ENCODE peak calls at places on chromosomes 1 and 21, in five cellular contexts. M is OCI-LY7, D is psoas muscle, V is fibroblast of the aortic adventitia, G is fibroblast of pulmonary artery. L is an unnamed sample.

GRCh38 chr1:40748841-40749718 is 34.5 kb upstream of the KCNQ4 start:
- DNase-seq in M (no peak), D (peak), V (no peak), G (no peak), L (no peak)

GRCh38 chr1:157089789-157090188 is 9.8 kb downstream of the ETV3L start:
- DNase-seq in M (no peak), D (no peak), V (no peak), G (no peak), L (no peak)

GRCh38 chr21:42845296-42845965 is 33.9 kb downstream of the WDR4 start:
- DNase-seq in M (no peak), D (no peak), V (peak), G (no peak), L (no peak)

GRCh38 chr1:240831191-240831631 is 219.3 kb upstream of the GREM2 start:
- DNase-seq in M (no peak), D (no peak), V (peak), G (peak), L (peak)

GRCh38 chr1:109441105-109441504 is 14.9 kb upstream of the PSMA5 start:
- DNase-seq in M (no peak), D (no peak), V (peak), G (peak), L (peak)

GRCh38 chr1:2376931-2377672 is 14.3 kb downstream of the MORN1 start:
- DNase-seq in M (no peak), D (no peak), V (no peak), G (no peak), L (no peak)

GRCh38 chr1:37667023-37667769 is 25.1 kb upstream of the CDCA8 start:
- DNase-seq in M (no peak), D (no peak), V (no peak), G (no peak), L (no peak)

GRCh38 chr1:66073357-66073756 is 280.7 kb downstream of the PDE4B start:
- DNase-seq in M (no peak), D (no peak), V (no peak), G (no peak), L (no peak)

GRCh38 chr1:98316286-98316685 is 345.2 kb upstream of the SNX7 start:
- DNase-seq in M (no peak), D (no peak), V (peak), G (peak), L (no peak)

DNA sequence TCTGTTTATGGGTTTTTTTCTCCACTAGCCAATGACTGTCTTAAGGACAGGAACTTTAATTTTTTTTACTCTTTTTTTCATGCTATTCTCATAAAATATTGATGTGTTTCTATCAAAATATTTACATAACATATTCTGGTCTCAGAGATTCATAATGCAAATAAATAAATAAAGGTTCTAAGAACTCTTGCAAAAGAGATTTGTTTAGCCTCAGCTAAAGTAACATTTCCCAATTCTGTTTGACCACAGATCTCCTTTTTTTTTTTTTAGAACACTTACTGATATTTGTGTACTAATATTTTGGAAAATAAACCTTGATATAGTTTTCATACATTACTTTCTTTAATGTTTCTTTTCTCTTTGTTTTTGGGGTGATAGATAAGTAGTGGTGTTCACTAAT is 651.4 kb downstream of the PLPP3 start:
- DNase-seq in M (no peak), D (no peak), V (peak), G (peak), L (no peak)
- TF ChIP-seq CTCF in M (no peak), D (no peak), V (no peak), G (no peak), L (no peak)

GRCh38 chr1:227793079-227793947 is 22.2 kb upstream of the PRSS38 start:
- DNase-seq in M (no peak), D (no peak), V (no peak), G (no peak), L (no peak)

GRCh38 chr1:227795732-227796131 is 19.7 kb upstream of the PRSS38 start:
- DNase-seq in M (no peak), D (no peak), V (no peak), G (no peak), L (no peak)

GRCh38 chr1:227794813-227795183 is 20.7 kb upstream of the PRSS38 start:
- DNase-seq in M (no peak), D (no peak), V (no peak), G (no peak), L (no peak)

GRCh38 chr1:227792216-227793078 is 23.0 kb upstream of the PRSS38 start:
- DNase-seq in M (no peak), D (no peak), V (no peak), G (no peak), L (no peak)

DNA sequence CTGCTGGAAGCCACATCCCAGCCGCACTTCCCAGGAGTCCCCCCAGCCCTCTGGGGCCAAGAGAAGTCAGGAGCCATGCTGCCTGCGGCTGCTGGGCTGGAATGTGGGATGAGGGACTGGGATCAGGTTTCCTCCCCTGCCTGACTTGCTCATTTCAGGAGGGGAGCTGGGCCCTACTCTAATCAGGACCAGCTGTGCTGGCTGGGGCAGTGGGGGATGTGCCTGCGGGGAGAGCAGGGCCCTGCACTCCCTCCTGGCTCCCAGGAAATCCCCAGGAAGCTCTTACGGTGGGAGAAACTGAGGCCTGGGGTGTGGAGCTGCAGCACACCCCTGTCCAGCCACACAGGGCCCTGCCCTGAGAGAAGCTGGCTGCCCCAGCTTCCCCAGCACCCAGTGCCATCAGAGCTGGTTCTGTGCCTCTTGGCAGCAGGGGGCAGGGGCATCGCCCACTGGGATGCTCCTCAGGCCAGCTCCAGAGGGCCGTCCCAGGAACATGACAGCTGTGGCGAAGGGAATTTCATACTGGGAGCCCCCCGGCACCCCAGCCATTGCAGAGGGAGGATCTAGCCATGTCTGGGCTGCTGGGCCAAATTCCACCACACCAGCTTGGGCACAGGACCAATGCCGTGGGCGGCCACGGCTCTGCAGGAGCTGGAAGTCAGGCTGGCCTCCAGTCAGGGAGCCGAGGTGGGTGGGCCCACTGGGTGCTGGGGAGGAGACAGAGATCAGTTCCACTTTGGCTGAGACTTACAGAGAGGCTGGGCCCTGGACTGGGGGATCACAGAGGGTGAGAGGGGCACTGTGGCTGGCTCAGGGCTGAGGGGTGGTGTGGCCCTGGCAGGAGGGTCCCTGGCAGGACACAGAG is 21.3 kb upstream of the PRSS38 start:
- DNase-seq in M (no peak), D (peak), V (peak), G (peak), L (peak)
- H3K4me3 ChIP-seq in M (no peak), D (no peak), V (peak), G (no peak), L (peak)

DNA sequence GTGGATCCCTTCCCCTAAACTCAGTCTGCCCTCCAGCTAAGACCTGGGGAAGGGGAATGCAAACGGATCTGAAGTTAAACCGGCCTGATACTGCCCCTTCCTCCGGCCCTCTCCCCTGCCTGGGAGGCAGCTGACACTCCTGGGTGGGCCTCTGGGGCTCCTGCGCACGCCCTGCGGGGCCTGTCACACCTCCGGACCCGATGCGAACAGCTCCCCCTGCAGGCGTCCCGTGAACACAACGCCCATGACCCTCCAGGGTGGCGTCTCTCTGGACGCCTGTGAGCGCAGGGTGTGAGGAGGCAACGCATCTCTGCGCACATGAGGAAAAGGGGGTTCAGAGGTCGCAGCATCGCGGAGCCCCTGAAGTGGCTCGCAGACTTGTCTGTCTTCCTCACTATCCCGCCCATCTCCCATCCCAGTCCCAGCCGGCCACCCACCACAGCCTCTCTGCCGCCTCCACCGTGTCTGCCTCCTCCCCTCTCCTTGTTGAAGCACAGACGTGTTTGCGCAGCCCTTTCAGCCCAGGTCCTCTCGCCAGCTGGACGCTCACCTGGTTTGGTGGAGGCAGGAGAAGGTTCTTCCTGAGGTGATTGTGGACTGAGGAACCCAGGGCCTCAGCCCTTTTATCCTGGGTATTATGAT is 421 bp upstream of the LCE3A start:
- DNase-seq in M (peak), D (no peak), V (no peak), G (no peak), L (no peak)
- TF ChIP-seq CTCF in M (peak), D (no peak), V (no peak), G (no peak), L (no peak)

GRCh38 chr1:20072771-20073170 is 2.8 kb downstream of the PLA2G5 start:
- DNase-seq in M (no peak), D (no peak), V (no peak), G (no peak), L (no peak)
- H3K4me3 ChIP-seq in M (no peak), D (no peak), V (no peak), G (no peak), L (no peak)

GRCh38 chr1:220841293-220841692 is 38.0 kb upstream of the HLX start:
- DNase-seq in M (no peak), D (no peak), V (no peak), G (no peak), L (no peak)
- TF ChIP-seq CTCF in M (no peak), D (no peak), V (no peak), G (no peak), L (no peak)